ENCODE peak calls at places on chromosomes 3 and 15, in six cellular contexts. J is endothelial cell; N is GM23338; S is uterus; K is stimulated activated CD4-positive, alpha-beta T cell treated with anti-CD3 and anti-CD28 coated beads, TNF-alpha, amount 100 ng/mL, for 4 hours; T is T1000. E is an unnamed sample.

GRCh38 chr3:42262525-42262924 is 3.5 kb downstream of the CCK start:
- DNase-seq in J (no peak), N (no peak), S (no peak), K (no peak), T (peak), E (no peak)

GRCh38 chr15:76199106-76200082 is 111.9 kb downstream of the ETFA start:
- DNase-seq in J (no peak), N (no peak), S (peak), K (no peak), T (no peak), E (no peak)

GRCh38 chr3:59422312-59422711 is 372.5 kb upstream of the CFAP20DC start:
- DNase-seq in J (no peak), N (no peak), S (no peak), K (no peak), T (no peak), E (no peak)

GRCh38 chr15:85625856-85626255 is 168.9 kb downstream of the KLHL25 start:
- DNase-seq in J (no peak), N (no peak), S (no peak), K (no peak), T (no peak), E (no peak)

GRCh38 chr3:41600616-41601015 is 361.3 kb downstream of the ULK4 start:
- DNase-seq in J (no peak), N (no peak), S (no peak), K (no peak), T (no peak), E (no peak)

GRCh38 chr3:107077391-107077790 is 299.8 kb upstream of the CCDC54 start:
- DNase-seq in J (no peak), N (no peak), S (no peak), K (no peak), T (no peak), E (no peak)

GRCh38 chr15:94004697-94005096 is 226.7 kb upstream of the MCTP2 start:
- DNase-seq in J (no peak), N (no peak), S (peak), K (no peak), T (no peak), E (no peak)

GRCh38 chr3:139357899-139358298 is 14.1 kb downstream of the MRPS22 start:
- DNase-seq in J (no peak), N (no peak), S (no peak), K (no peak), T (no peak), E (no peak)

GRCh38 chr15:85832389-85832788 is 37.7 kb upstream of the KLHL25 start:
- DNase-seq in J (no peak), N (no peak), S (no peak), K (no peak), T (no peak), E (no peak)

GRCh38 chr3:57079221-57079831 is 18.9 kb downstream of the SPATA12 start:
- DNase-seq in J (peak), N (peak), S (peak), K (no peak), T (peak), E (no peak)

GRCh38 chr15:77420610-77421369 is at the start of gene HMG20A:
- DNase-seq in J (peak), N (peak), S (peak), K (peak), T (peak), E (no peak)

GRCh38 chr3:149273096-149273751 is 51.6 kb upstream of the CP start:
- DNase-seq in J (peak), N (peak), S (peak), K (no peak), T (peak), E (peak)

GRCh38 chr3:185696039-185696438 is 109.9 kb downstream of the SENP2 start:
- DNase-seq in J (no peak), N (no peak), S (no peak), K (no peak), T (no peak), E (no peak)

GRCh38 chr3:136350132-136350531 is 100.0 kb downstream of the PCCB start:
- DNase-seq in J (no peak), N (no peak), S (peak), K (no peak), T (peak), E (no peak)

GRCh38 chr3:42226470-42227425 is 39.2 kb downstream of the CCK start:
- DNase-seq in J (no peak), N (peak), S (no peak), K (no peak), T (no peak), E (no peak)

GRCh38 chr3:55006277-55006676 is 78.4 kb upstream of the LRTM1 start:
- DNase-seq in J (no peak), N (no peak), S (no peak), K (no peak), T (no peak), E (no peak)

GRCh38 chr3:158152186-158152585 is 42.3 kb downstream of the RSRC1 start:
- DNase-seq in J (no peak), N (no peak), S (no peak), K (no peak), T (no peak), E (no peak)

GRCh38 chr3:73490453-73491311 is 134.1 kb downstream of the PDZRN3 start:
- DNase-seq in J (no peak), N (peak), S (no peak), K (no peak), T (peak), E (no peak)

GRCh38 chr3:121436641-121437040 is 109.1 kb downstream of the POLQ start:
- DNase-seq in J (no peak), N (no peak), S (no peak), K (no peak), T (no peak), E (no peak)

GRCh38 chr3:31776016-31776415 is 205.0 kb downstream of the OSBPL10 start:
- DNase-seq in J (no peak), N (no peak), S (no peak), K (no peak), T (no peak), E (no peak)

GRCh38 chr15:70266412-70267089 is 168.8 kb upstream of the TLE3 start:
- DNase-seq in J (no peak), N (no peak), S (peak), K (no peak), T (no peak), E (no peak)

GRCh38 chr3:197463279-197463678 is 92.5 kb downstream of the BDH1 start:
- DNase-seq in J (no peak), N (no peak), S (no peak), K (no peak), T (no peak), E (no peak)

GRCh38 chr3:49566312-49566711 is 12.0 kb downstream of the BSN start:
- DNase-seq in J (no peak), N (peak), S (no peak), K (no peak), T (no peak), E (no peak)

GRCh38 chr3:16687206-16687605 is 82.0 kb upstream of the DAZL start:
- DNase-seq in J (no peak), N (peak), S (no peak), K (no peak), T (no peak), E (peak)

GRCh38 chr3:66473637-66474036 is 27.2 kb downstream of the LRIG1 start:
- DNase-seq in J (no peak), N (no peak), S (no peak), K (no peak), T (peak), E (no peak)

GRCh38 chr15:41989573-41990242 is 17.4 kb upstream of the EHD4 start:
- DNase-seq in J (peak), N (peak), S (peak), K (peak), T (peak), E (peak)

GRCh38 chr3:17793542-17794195 is 51.2 kb upstream of the TBC1D5 start:
- DNase-seq in J (no peak), N (no peak), S (no peak), K (no peak), T (no peak), E (no peak)

GRCh38 chr3:152650177-152650576 is 184.8 kb upstream of the P2RY1 start:
- DNase-seq in J (no peak), N (no peak), S (no peak), K (no peak), T (no peak), E (no peak)

GRCh38 chr3:185094691-185095090 is 58.2 kb downstream of the C3orf70 start:
- DNase-seq in J (no peak), N (no peak), S (no peak), K (no peak), T (no peak), E (no peak)

GRCh38 chr3:23501201-23501824 is 298.2 kb downstream of the UBE2E2 start:
- DNase-seq in J (no peak), N (no peak), S (no peak), K (no peak), T (no peak), E (no peak)

GRCh38 chr15:65132841-65133549 is 613 bp downstream of the PDCD7 start:
- DNase-seq in J (peak), N (peak), S (no peak), K (no peak), T (no peak), E (no peak)

GRCh38 chr15:31497838-31498237 is 171.2 kb downstream of the KLF13 start:
- DNase-seq in J (no peak), N (no peak), S (no peak), K (no peak), T (no peak), E (no peak)

GRCh38 chr3:115165266-115165665 is 18.2 kb upstream of the ZBTB20 start:
- DNase-seq in J (no peak), N (no peak), S (no peak), K (no peak), T (no peak), E (no peak)

GRCh38 chr3:181773921-181774320 is 62.2 kb downstream of the SOX2 start:
- DNase-seq in J (no peak), N (no peak), S (no peak), K (no peak), T (no peak), E (no peak)

GRCh38 chr3:149339931-149340309 is 6.5 kb upstream of the TM4SF18 start:
- DNase-seq in J (peak), N (peak), S (peak), K (no peak), T (peak), E (peak)

GRCh38 chr15:59294961-59295741 is 77.5 kb downstream of the MYO1E start:
- DNase-seq in J (no peak), N (no peak), S (peak), K (no peak), T (no peak), E (no peak)

GRCh38 chr3:56494679-56495322 is 26.5 kb upstream of the ERC2 start:
- DNase-seq in J (peak), N (peak), S (peak), K (peak), T (peak), E (peak)